ENCODE peak calls at places on chromosomes 2 and 18, in six cellular contexts. One of them, this sample, is unnamed.

GRCh38 chr2:196295005-196295404 is 123.6 kb upstream of the STK17B start:
- DNase-seq in AG09309: no peak
- DNase-seq in NCI-H1105: no peak
- DNase-seq in GM20000: no peak
- DNase-seq in DND-41: no peak
- DNase-seq in iris pigment epithelial cell: no peak
- DNase-seq in this sample: no peak

GRCh38 chr18:34746614-34747013 is 36.5 kb downstream of the DTNA start:
- DNase-seq in DND-41: no peak
- DNase-seq in NCI-H1105: no peak
- DNase-seq in AG09309: no peak
- DNase-seq in GM20000: no peak
- DNase-seq in iris pigment epithelial cell: no peak
- DNase-seq in this sample: peak; percentile 45

GRCh38 chr2:191552036-191552435 is 125.9 kb upstream of the NABP1 start:
- DNase-seq in NCI-H1105: peak; percentile 24
- DNase-seq in AG09309: no peak
- DNase-seq in DND-41: no peak
- DNase-seq in iris pigment epithelial cell: peak; percentile 15
- DNase-seq in GM20000: no peak
- DNase-seq in this sample: no peak

GRCh38 chr2:144320491-144320890 is 199.4 kb downstream of the ZEB2 start:
- DNase-seq in DND-41: peak; percentile 60
- DNase-seq in GM20000: no peak
- DNase-seq in NCI-H1105: no peak
- DNase-seq in iris pigment epithelial cell: peak; percentile 39
- DNase-seq in AG09309: peak; percentile 11
- DNase-seq in this sample: peak; percentile 51

GRCh38 chr2:129431881-129432280 is 547.6 kb upstream of the RAB6C start:
- DNase-seq in NCI-H1105: no peak
- DNase-seq in DND-41: no peak
- DNase-seq in GM20000: no peak
- DNase-seq in AG09309: no peak
- DNase-seq in iris pigment epithelial cell: no peak
- DNase-seq in this sample: no peak

GRCh38 chr18:10072659-10073309 is 159.0 kb downstream of the VAPA start:
- DNase-seq in NCI-H1105: no peak
- DNase-seq in iris pigment epithelial cell: peak; percentile 67
- DNase-seq in AG09309: peak; percentile 76
- DNase-seq in DND-41: no peak
- DNase-seq in GM20000: no peak
- DNase-seq in this sample: no peak

GRCh38 chr2:159506179-159506578 is 110.2 kb downstream of the BAZ2B start:
- DNase-seq in NCI-H1105: no peak
- DNase-seq in DND-41: no peak
- DNase-seq in iris pigment epithelial cell: no peak
- DNase-seq in AG09309: no peak
- DNase-seq in GM20000: no peak
- DNase-seq in this sample: no peak

GRCh38 chr2:239828192-239828972 is 196.8 kb downstream of the NDUFA10 start:
- DNase-seq in AG09309: no peak
- DNase-seq in NCI-H1105: no peak
- DNase-seq in iris pigment epithelial cell: no peak
- DNase-seq in GM20000: no peak
- DNase-seq in DND-41: no peak
- DNase-seq in this sample: no peak

GRCh38 chr2:11340717-11341116 is 3.7 kb downstream of the ROCK2 start:
- DNase-seq in iris pigment epithelial cell: no peak
- DNase-seq in AG09309: no peak
- DNase-seq in DND-41: no peak
- DNase-seq in GM20000: no peak
- DNase-seq in NCI-H1105: no peak
- DNase-seq in this sample: no peak

GRCh38 chr18:72674710-72675109 is 130.6 kb upstream of the CBLN2 start:
- DNase-seq in DND-41: no peak
- DNase-seq in NCI-H1105: no peak
- DNase-seq in iris pigment epithelial cell: no peak
- DNase-seq in AG09309: no peak
- DNase-seq in GM20000: peak; percentile 64
- DNase-seq in this sample: no peak

GRCh38 chr18:5424903-5425302 is 118.9 kb downstream of the EPB41L3 start:
- DNase-seq in NCI-H1105: no peak
- DNase-seq in AG09309: no peak
- DNase-seq in GM20000: no peak
- DNase-seq in iris pigment epithelial cell: peak; percentile 29
- DNase-seq in DND-41: peak; percentile 8
- DNase-seq in this sample: peak; percentile 5

GRCh38 chr2:1140389-1141003 is 189.8 kb downstream of the SNTG2 start:
- DNase-seq in NCI-H1105: no peak
- DNase-seq in DND-41: peak; percentile 40
- DNase-seq in AG09309: no peak
- DNase-seq in iris pigment epithelial cell: no peak
- DNase-seq in GM20000: peak; percentile 60
- DNase-seq in this sample: no peak

GRCh38 chr2:88543541-88544057 is 83.7 kb downstream of the EIF2AK3 start:
- DNase-seq in GM20000: no peak
- DNase-seq in NCI-H1105: no peak
- DNase-seq in DND-41: no peak
- DNase-seq in AG09309: no peak
- DNase-seq in iris pigment epithelial cell: no peak
- DNase-seq in this sample: no peak

GRCh38 chr2:49122107-49122506 is 32.2 kb downstream of the FSHR start:
- DNase-seq in iris pigment epithelial cell: no peak
- DNase-seq in AG09309: no peak
- DNase-seq in GM20000: no peak
- DNase-seq in NCI-H1105: no peak
- DNase-seq in DND-41: no peak
- DNase-seq in this sample: no peak

GRCh38 chr2:194618432-194618831 is 1038.6 kb upstream of the SLC39A10 start:
- DNase-seq in NCI-H1105: no peak
- DNase-seq in DND-41: no peak
- DNase-seq in AG09309: no peak
- DNase-seq in iris pigment epithelial cell: no peak
- DNase-seq in GM20000: no peak
- DNase-seq in this sample: no peak

GRCh38 chr2:1742680-1743395 is 1.5 kb downstream of the PXDN start:
- DNase-seq in iris pigment epithelial cell: peak; percentile 97
- DNase-seq in DND-41: no peak
- DNase-seq in GM20000: no peak
- DNase-seq in NCI-H1105: no peak
- DNase-seq in AG09309: no peak
- DNase-seq in this sample: no peak

GRCh38 chr2:38505779-38506178 is 96.9 kb downstream of the HNRNPLL start:
- DNase-seq in NCI-H1105: no peak
- DNase-seq in iris pigment epithelial cell: peak; percentile 93
- DNase-seq in GM20000: no peak
- DNase-seq in AG09309: peak; percentile 78
- DNase-seq in DND-41: no peak
- DNase-seq in this sample: no peak

GRCh38 chr18:36733150-36733549 is 95.7 kb downstream of the TPGS2 start:
- DNase-seq in NCI-H1105: no peak
- DNase-seq in AG09309: no peak
- DNase-seq in iris pigment epithelial cell: no peak
- DNase-seq in DND-41: no peak
- DNase-seq in GM20000: no peak
- DNase-seq in this sample: no peak

GRCh38 chr2:150309681-150310080 is 177.8 kb downstream of the RND3 start:
- DNase-seq in AG09309: no peak
- DNase-seq in iris pigment epithelial cell: peak; percentile 49
- DNase-seq in GM20000: no peak
- DNase-seq in DND-41: no peak
- DNase-seq in NCI-H1105: no peak
- DNase-seq in this sample: no peak

This sample was measured in NCI-H446.